ENCODE peak calls at places on chromosome 1, in six cellular contexts. L is ureter, I is dorsolateral prefrontal cortex, Q is T47D, J is mammary epithelial cell, G is NCI-H774. H is an unnamed sample.

GRCh38 chr1:6330410-6330827 is 63.1 kb downstream of the ACOT7 start:
- DNase-seq in L (no peak), I (peak; percentile 77), Q (no peak), J (no peak), G (no peak), H (no peak)

GRCh38 chr1:14128096-14128495 is 428.1 kb downstream of the PRDM2 start:
- DNase-seq in L (no peak), I (no peak), Q (no peak), J (no peak), G (no peak), H (no peak)

GRCh38 chr1:206674745-206675175 is 9.9 kb upstream of the MAPKAPK2 start:
- DNase-seq in L (peak; percentile 82), I (no peak), Q (peak; percentile 90), J (peak; percentile 95), G (no peak), H (peak; percentile 18)

GRCh38 chr1:78678324-78678723 is 28.7 kb downstream of the IFI44 start:
- DNase-seq in L (no peak), I (no peak), Q (no peak), J (no peak), G (no peak), H (no peak)

GRCh38 chr1:159068877-159069276 is 7.7 kb downstream of the AIM2 start:
- DNase-seq in L (no peak), I (no peak), Q (no peak), J (peak; percentile 33), G (no peak), H (no peak)

GRCh38 chr1:5681654-5682053 is 310.6 kb downstream of the NPHP4 start:
- DNase-seq in L (no peak), I (no peak), Q (no peak), J (no peak), G (no peak), H (no peak)

GRCh38 chr1:227961651-227962050 is 13.9 kb upstream of the WNT9A start:
- DNase-seq in L (no peak), I (no peak), Q (no peak), J (no peak), G (no peak), H (no peak)

GRCh38 chr1:100360790-100361232 is 8.5 kb downstream of the CDC14A start:
- DNase-seq in L (no peak), I (peak; percentile 45), Q (no peak), J (no peak), G (no peak), H (no peak)

GRCh38 chr1:109277434-109278204 is 5.3 kb downstream of the PSRC1 start:
- DNase-seq in L (peak; percentile 81), I (peak; percentile 88), Q (peak; percentile 89), J (peak; percentile 56), G (peak; percentile 33), H (peak; percentile 21)

GRCh38 chr1:1169429-1170214 is 4.1 kb upstream of the TTLL10 start:
- DNase-seq in L (no peak), I (no peak), Q (no peak), J (no peak), G (no peak), H (no peak)

GRCh38 chr1:952603-953002 is 6.5 kb downstream of the NOC2L start:
- DNase-seq in L (no peak), I (no peak), Q (no peak), J (no peak), G (no peak), H (no peak)

GRCh38 chr1:15676010-15676409 is 8.1 kb upstream of the PLEKHM2 start:
- DNase-seq in L (no peak), I (no peak), Q (no peak), J (no peak), G (no peak), H (no peak)

GRCh38 chr1:204829133-204829532 is 41.5 kb upstream of the NFASC start:
- DNase-seq in L (no peak), I (peak; percentile 47), Q (no peak), J (no peak), G (no peak), H (no peak)

GRCh38 chr1:8352886-8353285 is 35.0 kb downstream of the SLC45A1 start:
- DNase-seq in L (no peak), I (no peak), Q (no peak), J (no peak), G (no peak), H (no peak)

GRCh38 chr1:5571861-5572401 is 420.3 kb downstream of the NPHP4 start:
- DNase-seq in L (no peak), I (no peak), Q (no peak), J (no peak), G (no peak), H (no peak)

GRCh38 chr1:5554111-5554510 is 438.1 kb downstream of the NPHP4 start:
- DNase-seq in L (no peak), I (no peak), Q (no peak), J (no peak), G (no peak), H (no peak)

GRCh38 chr1:14996133-14997050 is 157.2 kb upstream of the TMEM51 start:
- DNase-seq in L (no peak), I (no peak), Q (no peak), J (peak; percentile 62), G (no peak), H (no peak)

GRCh38 chr1:224873645-224874369 is 55.7 kb upstream of the DNAH14 start:
- DNase-seq in L (no peak), I (no peak), Q (no peak), J (peak; percentile 30), G (no peak), H (no peak)

GRCh38 chr1:3072178-3072947 is 3.4 kb downstream of the PRDM16 start:
- DNase-seq in L (no peak), I (no peak), Q (no peak), J (no peak), G (no peak), H (no peak)

GRCh38 chr1:230972855-230973271 is 5.8 kb downstream of the TTC13 start:
- DNase-seq in L (no peak), I (no peak), Q (no peak), J (no peak), G (no peak), H (no peak)

GRCh38 chr1:198902616-198903140 is 263.8 kb downstream of the PTPRC start:
- DNase-seq in L (no peak), I (no peak), Q (no peak), J (peak; percentile 69), G (no peak), H (no peak)

GRCh38 chr1:161192476-161193465 is 6.1 kb downstream of the ADAMTS4 start:
- DNase-seq in L (no peak), I (peak; percentile 73), Q (peak; percentile 87), J (peak; percentile 48), G (peak; percentile 35), H (peak; percentile 41)